ENCODE peak calls at places on chromosomes 2 and 18, in six cellular contexts. One of them, this sample, is unnamed.
A peak's percentile ranks its signal among the peaks of the same experiment; 100 is the strongest.

GRCh38 chr2:239760596-239760995 is 264.5 kb downstream of the NDUFA10 start:
- DNase-seq in astrocyte of the spinal cord: no peak
- DNase-seq in left ventricle myocardium inferior: no peak
- DNase-seq in foreskin fibroblast: no peak
- DNase-seq in fibroblast of pulmonary artery: no peak
- DNase-seq in fibroblast of the aortic adventitia: no peak
- DNase-seq in this sample: no peak

GRCh38 chr2:151162185-151162584 is 99.5 kb downstream of the RBM43 start:
- DNase-seq in astrocyte of the spinal cord: peak; percentile 16
- DNase-seq in left ventricle myocardium inferior: no peak
- DNase-seq in foreskin fibroblast: peak; percentile 38
- DNase-seq in fibroblast of pulmonary artery: peak; percentile 69
- DNase-seq in fibroblast of the aortic adventitia: peak; percentile 75
- DNase-seq in this sample: no peak

GRCh38 chr2:135732561-135732960 is 9.1 kb upstream of the UBXN4 start:
- DNase-seq in astrocyte of the spinal cord: no peak
- DNase-seq in left ventricle myocardium inferior: no peak
- DNase-seq in foreskin fibroblast: no peak
- DNase-seq in fibroblast of pulmonary artery: no peak
- DNase-seq in fibroblast of the aortic adventitia: no peak
- DNase-seq in this sample: no peak

GRCh38 chr2:177731384-177731783 is 338.8 kb downstream of the AGPS start:
- DNase-seq in astrocyte of the spinal cord: no peak
- DNase-seq in left ventricle myocardium inferior: no peak
- DNase-seq in foreskin fibroblast: no peak
- DNase-seq in fibroblast of pulmonary artery: no peak
- DNase-seq in fibroblast of the aortic adventitia: no peak
- DNase-seq in this sample: no peak

GRCh38 chr18:48983793-48984437 is 33.1 kb upstream of the SMAD7 start:
- DNase-seq in astrocyte of the spinal cord: no peak
- DNase-seq in left ventricle myocardium inferior: peak; percentile 57
- DNase-seq in foreskin fibroblast: no peak
- DNase-seq in fibroblast of pulmonary artery: peak; percentile 55
- DNase-seq in fibroblast of the aortic adventitia: peak; percentile 46
- DNase-seq in this sample: no peak

GRCh38 chr2:46179037-46179621 is 118.1 kb upstream of the EPAS1 start:
- DNase-seq in astrocyte of the spinal cord: peak; percentile 93
- DNase-seq in left ventricle myocardium inferior: peak; percentile 70
- DNase-seq in foreskin fibroblast: peak; percentile 82
- DNase-seq in fibroblast of pulmonary artery: peak; percentile 99
- DNase-seq in fibroblast of the aortic adventitia: peak; percentile 95
- DNase-seq in this sample: peak; percentile 84

GRCh38 chr2:37226863-37227262 is 4.5 kb downstream of the CEBPZ start:
- DNase-seq in astrocyte of the spinal cord: no peak
- DNase-seq in left ventricle myocardium inferior: no peak
- DNase-seq in foreskin fibroblast: no peak
- DNase-seq in fibroblast of pulmonary artery: no peak
- DNase-seq in fibroblast of the aortic adventitia: no peak
- DNase-seq in this sample: no peak

GRCh38 chr2:234458466-234458865 is 38.4 kb downstream of the ARL4C start:
- DNase-seq in astrocyte of the spinal cord: no peak
- DNase-seq in left ventricle myocardium inferior: no peak
- DNase-seq in foreskin fibroblast: no peak
- DNase-seq in fibroblast of pulmonary artery: no peak
- DNase-seq in fibroblast of the aortic adventitia: peak; percentile 86
- DNase-seq in this sample: no peak

GRCh38 chr2:101119431-101119830 is 31.8 kb downstream of the TBC1D8 start:
- DNase-seq in astrocyte of the spinal cord: peak; percentile 59
- DNase-seq in left ventricle myocardium inferior: peak; percentile 43
- DNase-seq in foreskin fibroblast: peak; percentile 75
- DNase-seq in fibroblast of pulmonary artery: peak; percentile 26
- DNase-seq in fibroblast of the aortic adventitia: peak; percentile 65
- DNase-seq in this sample: no peak

GRCh38 chr2:102301867-102302362 is 9.4 kb upstream of the IL1RL1 start:
- DNase-seq in astrocyte of the spinal cord: no peak
- DNase-seq in left ventricle myocardium inferior: no peak
- DNase-seq in foreskin fibroblast: no peak
- DNase-seq in fibroblast of pulmonary artery: peak; percentile 39
- DNase-seq in fibroblast of the aortic adventitia: peak; percentile 46
- DNase-seq in this sample: no peak

GRCh38 chr18:58044370-58045264 is 591 bp downstream of the NEDD4L start:
- DNase-seq in astrocyte of the spinal cord: peak; percentile 8
- DNase-seq in left ventricle myocardium inferior: peak; percentile 22
- DNase-seq in foreskin fibroblast: no peak
- DNase-seq in fibroblast of pulmonary artery: peak; percentile 28
- DNase-seq in fibroblast of the aortic adventitia: peak; percentile 13
- DNase-seq in this sample: peak; percentile 74

GRCh38 chr2:3913252-3913651 is 209.9 kb downstream of the DCDC2C start:
- DNase-seq in astrocyte of the spinal cord: no peak
- DNase-seq in left ventricle myocardium inferior: no peak
- DNase-seq in foreskin fibroblast: no peak
- DNase-seq in fibroblast of pulmonary artery: no peak
- DNase-seq in fibroblast of the aortic adventitia: no peak
- DNase-seq in this sample: no peak

GRCh38 chr2:135252805-135253458 is 200.8 kb downstream of the RAB3GAP1 start:
- DNase-seq in astrocyte of the spinal cord: no peak
- DNase-seq in left ventricle myocardium inferior: no peak
- DNase-seq in foreskin fibroblast: no peak
- DNase-seq in fibroblast of pulmonary artery: no peak
- DNase-seq in fibroblast of the aortic adventitia: no peak
- DNase-seq in this sample: no peak

GRCh38 chr2:190722825-190723224 is 73.9 kb downstream of the NAB1 start:
- DNase-seq in astrocyte of the spinal cord: no peak
- DNase-seq in left ventricle myocardium inferior: no peak
- DNase-seq in foreskin fibroblast: no peak
- DNase-seq in fibroblast of pulmonary artery: no peak
- DNase-seq in fibroblast of the aortic adventitia: no peak
- DNase-seq in this sample: no peak

GRCh38 chr2:152715854-152716428 is 1.3 kb downstream of the PRPF40A start:
- DNase-seq in astrocyte of the spinal cord: no peak
- DNase-seq in left ventricle myocardium inferior: no peak
- DNase-seq in foreskin fibroblast: no peak
- DNase-seq in fibroblast of pulmonary artery: peak; percentile 32
- DNase-seq in fibroblast of the aortic adventitia: peak; percentile 10
- DNase-seq in this sample: no peak

GRCh38 chr2:18446715-18447114 is 113.7 kb downstream of the RDH14 start:
- DNase-seq in astrocyte of the spinal cord: no peak
- DNase-seq in left ventricle myocardium inferior: no peak
- DNase-seq in foreskin fibroblast: no peak
- DNase-seq in fibroblast of pulmonary artery: no peak
- DNase-seq in fibroblast of the aortic adventitia: peak; percentile 69
- DNase-seq in this sample: no peak

GRCh38 chr2:33168973-33169372 is 222.2 kb downstream of the LTBP1 start:
- DNase-seq in astrocyte of the spinal cord: no peak
- DNase-seq in left ventricle myocardium inferior: no peak
- DNase-seq in foreskin fibroblast: no peak
- DNase-seq in fibroblast of pulmonary artery: no peak
- DNase-seq in fibroblast of the aortic adventitia: no peak
- DNase-seq in this sample: no peak

GRCh38 chr18:54222922-54223567 is 1.4 kb downstream of the MBD2 start:
- DNase-seq in astrocyte of the spinal cord: no peak
- DNase-seq in left ventricle myocardium inferior: no peak
- DNase-seq in foreskin fibroblast: no peak
- DNase-seq in fibroblast of pulmonary artery: no peak
- DNase-seq in fibroblast of the aortic adventitia: peak; percentile 2
- DNase-seq in this sample: no peak

GRCh38 chr2:235244497-235245215 is 249.2 kb upstream of the AGAP1 start:
- DNase-seq in astrocyte of the spinal cord: peak; percentile 45
- DNase-seq in left ventricle myocardium inferior: no peak
- DNase-seq in foreskin fibroblast: no peak
- DNase-seq in fibroblast of pulmonary artery: no peak
- DNase-seq in fibroblast of the aortic adventitia: no peak
- DNase-seq in this sample: no peak

GRCh38 chr2:144241801-144242200 is 278.1 kb downstream of the ZEB2 start:
- DNase-seq in astrocyte of the spinal cord: no peak
- DNase-seq in left ventricle myocardium inferior: no peak
- DNase-seq in foreskin fibroblast: no peak
- DNase-seq in fibroblast of pulmonary artery: no peak
- DNase-seq in fibroblast of the aortic adventitia: no peak
- DNase-seq in this sample: no peak

GRCh38 chr2:177257471-177257870 is 7.1 kb downstream of the NFE2L2 start:
- DNase-seq in astrocyte of the spinal cord: no peak
- DNase-seq in left ventricle myocardium inferior: no peak
- DNase-seq in foreskin fibroblast: no peak
- DNase-seq in fibroblast of pulmonary artery: no peak
- DNase-seq in fibroblast of the aortic adventitia: no peak
- DNase-seq in this sample: no peak

GRCh38 chr2:215529271-215529670 is 93.4 kb upstream of the FN1 start:
- DNase-seq in astrocyte of the spinal cord: peak; percentile 80
- DNase-seq in left ventricle myocardium inferior: no peak
- DNase-seq in foreskin fibroblast: peak; percentile 65
- DNase-seq in fibroblast of pulmonary artery: peak; percentile 90
- DNase-seq in fibroblast of the aortic adventitia: peak; percentile 79
- DNase-seq in this sample: no peak

GRCh38 chr2:100018794-100019193 is 123.6 kb downstream of the AFF3 start:
- DNase-seq in astrocyte of the spinal cord: peak; percentile 68
- DNase-seq in left ventricle myocardium inferior: no peak
- DNase-seq in foreskin fibroblast: peak; percentile 28
- DNase-seq in fibroblast of pulmonary artery: peak; percentile 10
- DNase-seq in fibroblast of the aortic adventitia: peak; percentile 51
- DNase-seq in this sample: no peak

GRCh38 chr2:54212456-54212855 is 43.6 kb downstream of the TSPYL6 start:
- DNase-seq in astrocyte of the spinal cord: peak; percentile 93
- DNase-seq in left ventricle myocardium inferior: no peak
- DNase-seq in foreskin fibroblast: peak; percentile 86
- DNase-seq in fibroblast of pulmonary artery: peak; percentile 89
- DNase-seq in fibroblast of the aortic adventitia: peak; percentile 88
- DNase-seq in this sample: no peak

GRCh38 chr2:26742053-26742770 is 21.9 kb upstream of the SLC35F6 start:
- DNase-seq in astrocyte of the spinal cord: no peak
- DNase-seq in left ventricle myocardium inferior: no peak
- DNase-seq in foreskin fibroblast: no peak
- DNase-seq in fibroblast of pulmonary artery: no peak
- DNase-seq in fibroblast of the aortic adventitia: no peak
- DNase-seq in this sample: no peak

GRCh38 chr2:44547713-44548112 is 186.0 kb downstream of the CAMKMT start:
- DNase-seq in astrocyte of the spinal cord: no peak
- DNase-seq in left ventricle myocardium inferior: no peak
- DNase-seq in foreskin fibroblast: no peak
- DNase-seq in fibroblast of pulmonary artery: no peak
- DNase-seq in fibroblast of the aortic adventitia: no peak
- DNase-seq in this sample: no peak

GRCh38 chr2:44544991-44545390 is 183.2 kb downstream of the CAMKMT start:
- DNase-seq in astrocyte of the spinal cord: peak; percentile 50
- DNase-seq in left ventricle myocardium inferior: no peak
- DNase-seq in foreskin fibroblast: no peak
- DNase-seq in fibroblast of pulmonary artery: no peak
- DNase-seq in fibroblast of the aortic adventitia: no peak
- DNase-seq in this sample: no peak

GRCh38 chr2:44546469-44547127 is 184.9 kb downstream of the CAMKMT start:
- DNase-seq in astrocyte of the spinal cord: no peak
- DNase-seq in left ventricle myocardium inferior: no peak
- DNase-seq in foreskin fibroblast: no peak
- DNase-seq in fibroblast of pulmonary artery: no peak
- DNase-seq in fibroblast of the aortic adventitia: no peak
- DNase-seq in this sample: no peak

GRCh38 chr2:44542520-44542919 is 180.8 kb downstream of the CAMKMT start:
- DNase-seq in astrocyte of the spinal cord: no peak
- DNase-seq in left ventricle myocardium inferior: no peak
- DNase-seq in foreskin fibroblast: no peak
- DNase-seq in fibroblast of pulmonary artery: no peak
- DNase-seq in fibroblast of the aortic adventitia: no peak
- DNase-seq in this sample: no peak

GRCh38 chr2:44543773-44544725 is 182.3 kb downstream of the CAMKMT start:
- DNase-seq in astrocyte of the spinal cord: peak; percentile 55
- DNase-seq in left ventricle myocardium inferior: no peak
- DNase-seq in foreskin fibroblast: no peak
- DNase-seq in fibroblast of pulmonary artery: no peak
- DNase-seq in fibroblast of the aortic adventitia: no peak
- DNase-seq in this sample: no peak
- H3K4me3 ChIP-seq in astrocyte of the spinal cord: no peak overlapping the region
- H3K4me3 ChIP-seq in left ventricle myocardium inferior: no peak overlapping the region
- H3K4me3 ChIP-seq in foreskin fibroblast: no peak overlapping the region
- H3K4me3 ChIP-seq in fibroblast of pulmonary artery: no peak overlapping the region
- H3K4me3 ChIP-seq in fibroblast of the aortic adventitia: no peak overlapping the region
- H3K4me3 ChIP-seq in this sample: no peak overlapping the region

GRCh38 chr2:232530626-232531260 is 4.8 kb downstream of the CHRND start:
- DNase-seq in astrocyte of the spinal cord: no peak
- DNase-seq in left ventricle myocardium inferior: peak; percentile 5
- DNase-seq in foreskin fibroblast: no peak
- DNase-seq in fibroblast of pulmonary artery: no peak
- DNase-seq in fibroblast of the aortic adventitia: no peak
- DNase-seq in this sample: no peak
- TF ChIP-seq CTCF in astrocyte of the spinal cord: no peak
- TF ChIP-seq CTCF in left ventricle myocardium inferior: no peak
- TF ChIP-seq CTCF in foreskin fibroblast: no peak
- TF ChIP-seq CTCF in fibroblast of pulmonary artery: no peak
- TF ChIP-seq CTCF in fibroblast of the aortic adventitia: no peak
- TF ChIP-seq CTCF in this sample: no peak

GRCh38 chr2:138497294-138497693 is 4.3 kb upstream of the SPOPL start:
- DNase-seq in astrocyte of the spinal cord: no peak
- DNase-seq in left ventricle myocardium inferior: no peak
- DNase-seq in foreskin fibroblast: no peak
- DNase-seq in fibroblast of pulmonary artery: no peak
- DNase-seq in fibroblast of the aortic adventitia: no peak
- DNase-seq in this sample: no peak

GRCh38 chr2:138502253-138503086 is 900 bp downstream of the SPOPL start:
- DNase-seq in astrocyte of the spinal cord: peak; percentile 20
- DNase-seq in left ventricle myocardium inferior: no peak
- DNase-seq in foreskin fibroblast: no peak
- DNase-seq in fibroblast of pulmonary artery: no peak
- DNase-seq in fibroblast of the aortic adventitia: no peak
- DNase-seq in this sample: no peak

GRCh38 chr2:138501427-138502252 is at the start of gene SPOPL:
- DNase-seq in astrocyte of the spinal cord: peak; percentile 89
- DNase-seq in left ventricle myocardium inferior: peak; percentile 95
- DNase-seq in foreskin fibroblast: peak; percentile 87
- DNase-seq in fibroblast of pulmonary artery: peak; percentile 83
- DNase-seq in fibroblast of the aortic adventitia: peak; percentile 75
- DNase-seq in this sample: peak; percentile 95

GRCh38 chr2:138500592-138501426 is 761 bp upstream of the SPOPL start:
- DNase-seq in astrocyte of the spinal cord: no peak
- DNase-seq in left ventricle myocardium inferior: no peak
- DNase-seq in foreskin fibroblast: no peak
- DNase-seq in fibroblast of pulmonary artery: no peak
- DNase-seq in fibroblast of the aortic adventitia: no peak
- DNase-seq in this sample: no peak

DNA sequence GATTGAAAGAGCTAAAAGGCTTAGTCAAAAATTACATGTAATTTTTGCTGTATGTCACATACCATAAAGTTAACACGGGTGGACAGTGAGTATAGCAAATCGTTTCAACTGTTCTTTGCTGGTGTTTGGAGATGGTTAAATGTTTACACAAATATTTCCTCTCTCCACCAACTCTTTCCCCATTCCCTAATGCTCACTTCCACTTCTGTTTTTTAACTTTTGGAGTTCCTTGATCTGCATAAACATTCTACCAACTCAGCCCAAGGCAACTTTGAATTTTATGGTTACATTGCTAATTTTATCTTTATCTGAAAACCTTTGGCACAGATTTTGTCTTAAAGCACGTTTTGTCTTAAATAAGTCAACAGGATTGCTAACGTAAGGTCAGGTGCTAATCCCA is 1.9 kb upstream of the SPOPL start:
- DNase-seq in astrocyte of the spinal cord: no peak
- DNase-seq in left ventricle myocardium inferior: no peak
- DNase-seq in foreskin fibroblast: no peak
- DNase-seq in fibroblast of pulmonary artery: no peak
- DNase-seq in fibroblast of the aortic adventitia: no peak
- DNase-seq in this sample: no peak
- H3K4me3 ChIP-seq in astrocyte of the spinal cord: no peak overlapping the region
- H3K4me3 ChIP-seq in left ventricle myocardium inferior: no peak overlapping the region
- H3K4me3 ChIP-seq in foreskin fibroblast: no peak overlapping the region
- H3K4me3 ChIP-seq in fibroblast of pulmonary artery: no peak overlapping the region
- H3K4me3 ChIP-seq in fibroblast of the aortic adventitia: no peak overlapping the region
- H3K4me3 ChIP-seq in this sample: no peak overlapping the region

GRCh38 chr18:34224423-34225217 is at the start of gene NOL4:
- DNase-seq in astrocyte of the spinal cord: peak; percentile 60
- DNase-seq in left ventricle myocardium inferior: no peak
- DNase-seq in foreskin fibroblast: no peak
- DNase-seq in fibroblast of pulmonary artery: no peak
- DNase-seq in fibroblast of the aortic adventitia: peak; percentile 2
- DNase-seq in this sample: no peak
- TF ChIP-seq CTCF in astrocyte of the spinal cord: peak; percentile 45
- TF ChIP-seq CTCF in left ventricle myocardium inferior: peak; percentile 41
- TF ChIP-seq CTCF in foreskin fibroblast: no peak
- TF ChIP-seq CTCF in fibroblast of pulmonary artery: no peak
- TF ChIP-seq CTCF in fibroblast of the aortic adventitia: no peak
- TF ChIP-seq CTCF in this sample: no peak

This sample was measured in coronary artery.